ENCODE peak calls at places on chromosome 15, in nine cellular contexts. One of them, this sample, is unnamed. For H3K36me3, the result is how much of the 10 kb centered on the place peaks cover.

GRCh38 chr15:66459818-66460615 is 37.5 kb downstream of the SNAPC5 start:
- DNase-seq in fibroblast of lung: peak
- DNase-seq in Peyer's patch: no peak
- DNase-seq in WERI-Rb-1: no peak
- DNase-seq in adrenal gland: no peak
- DNase-seq in GM23338: no peak
- DNase-seq in neuronal stem cell: no peak
- DNase-seq in adipocyte: no peak
- DNase-seq in neural progenitor cell: no peak
- DNase-seq in this sample: no peak

GRCh38 chr15:74838746-74839525 is 4.0 kb downstream of the ULK3 start:
- DNase-seq in neuronal stem cell: no peak
- DNase-seq in fibroblast of lung: no peak
- DNase-seq in adrenal gland: no peak
- DNase-seq in WERI-Rb-1: no peak
- DNase-seq in adipocyte: no peak
- DNase-seq in GM23338: no peak
- DNase-seq in Peyer's patch: no peak
- DNase-seq in neural progenitor cell: no peak
- DNase-seq in this sample: peak

GRCh38 chr15:52124270-52124878 is 11.8 kb upstream of the BCL2L10 start:
- DNase-seq in fibroblast of lung: peak
- DNase-seq in adrenal gland: no peak
- DNase-seq in neuronal stem cell: no peak
- DNase-seq in adipocyte: peak
- DNase-seq in GM23338: no peak
- DNase-seq in Peyer's patch: peak
- DNase-seq in WERI-Rb-1: no peak
- DNase-seq in neural progenitor cell: no peak
- DNase-seq in this sample: no peak

GRCh38 chr15:40322531-40323238 is 807 bp upstream of the INAFM2 start:
- DNase-seq in neuronal stem cell: no peak
- DNase-seq in Peyer's patch: no peak
- DNase-seq in adrenal gland: no peak
- DNase-seq in neural progenitor cell: no peak
- DNase-seq in WERI-Rb-1: no peak
- DNase-seq in adipocyte: no peak
- DNase-seq in fibroblast of lung: no peak
- DNase-seq in GM23338: peak
- DNase-seq in this sample: peak

GRCh38 chr15:38707802-38708671 is 143.4 kb upstream of the RASGRP1 start:
- DNase-seq in adrenal gland: peak
- DNase-seq in adipocyte: peak
- DNase-seq in GM23338: peak
- DNase-seq in fibroblast of lung: peak
- DNase-seq in Peyer's patch: peak
- DNase-seq in neuronal stem cell: peak
- DNase-seq in neural progenitor cell: peak
- DNase-seq in WERI-Rb-1: peak
- DNase-seq in this sample: peak

GRCh38 chr15:82647835-82648256 is 683 bp upstream of the CPEB1 start:
- DNase-seq in adrenal gland: no peak
- DNase-seq in WERI-Rb-1: peak
- DNase-seq in fibroblast of lung: no peak
- DNase-seq in Peyer's patch: peak
- DNase-seq in neuronal stem cell: no peak
- DNase-seq in GM23338: peak
- DNase-seq in neural progenitor cell: peak
- DNase-seq in adipocyte: no peak
- DNase-seq in this sample: peak

GRCh38 chr15:87142096-87142495 is 1062.4 kb downstream of the AGBL1 start:
- DNase-seq in neuronal stem cell: no peak
- DNase-seq in GM23338: no peak
- DNase-seq in WERI-Rb-1: no peak
- DNase-seq in Peyer's patch: no peak
- DNase-seq in fibroblast of lung: peak
- DNase-seq in adrenal gland: no peak
- DNase-seq in adipocyte: no peak
- DNase-seq in neural progenitor cell: no peak
- DNase-seq in this sample: no peak

GRCh38 chr15:70033109-70033508 is 64.6 kb downstream of the TLE3 start:
- DNase-seq in Peyer's patch: peak
- DNase-seq in adrenal gland: no peak
- DNase-seq in WERI-Rb-1: no peak
- DNase-seq in adipocyte: no peak
- DNase-seq in neuronal stem cell: no peak
- DNase-seq in neural progenitor cell: no peak
- DNase-seq in fibroblast of lung: no peak
- DNase-seq in GM23338: no peak
- DNase-seq in this sample: no peak

GRCh38 chr15:65931221-65931620 is 61.9 kb downstream of the RAB11A start:
- DNase-seq in adrenal gland: no peak
- DNase-seq in Peyer's patch: no peak
- DNase-seq in neural progenitor cell: no peak
- DNase-seq in fibroblast of lung: no peak
- DNase-seq in WERI-Rb-1: no peak
- DNase-seq in neuronal stem cell: no peak
- DNase-seq in GM23338: no peak
- DNase-seq in adipocyte: no peak
- DNase-seq in this sample: no peak

GRCh38 chr15:59406446-59406845 is 31.5 kb upstream of the FAM81A start:
- DNase-seq in Peyer's patch: no peak
- DNase-seq in adrenal gland: no peak
- DNase-seq in neural progenitor cell: no peak
- DNase-seq in fibroblast of lung: no peak
- DNase-seq in adipocyte: no peak
- DNase-seq in neuronal stem cell: no peak
- DNase-seq in WERI-Rb-1: no peak
- DNase-seq in GM23338: no peak
- DNase-seq in this sample: no peak

GRCh38 chr15:80585544-80586018 is 109.5 kb upstream of the ABHD17C start:
- DNase-seq in adipocyte: no peak
- DNase-seq in adrenal gland: no peak
- DNase-seq in WERI-Rb-1: peak
- DNase-seq in GM23338: peak
- DNase-seq in neural progenitor cell: no peak
- DNase-seq in Peyer's patch: peak
- DNase-seq in fibroblast of lung: no peak
- DNase-seq in neuronal stem cell: no peak
- DNase-seq in this sample: peak

GRCh38 chr15:90159213-90159612 is 41.9 kb upstream of the SEMA4B start:
- DNase-seq in WERI-Rb-1: no peak
- DNase-seq in fibroblast of lung: no peak
- DNase-seq in Peyer's patch: no peak
- DNase-seq in adipocyte: no peak
- DNase-seq in adrenal gland: no peak
- DNase-seq in neural progenitor cell: peak
- DNase-seq in neuronal stem cell: no peak
- DNase-seq in GM23338: no peak
- DNase-seq in this sample: no peak

GRCh38 chr15:46938169-46938568 is 779.1 kb upstream of the SEMA6D start:
- DNase-seq in GM23338: no peak
- DNase-seq in adipocyte: no peak
- DNase-seq in WERI-Rb-1: no peak
- DNase-seq in fibroblast of lung: no peak
- DNase-seq in Peyer's patch: no peak
- DNase-seq in neural progenitor cell: no peak
- DNase-seq in neuronal stem cell: no peak
- DNase-seq in adrenal gland: no peak
- DNase-seq in this sample: no peak

GRCh38 chr15:80873568-80873967 is 94.4 kb downstream of the CEMIP start:
- DNase-seq in WERI-Rb-1: no peak
- DNase-seq in fibroblast of lung: no peak
- DNase-seq in adipocyte: no peak
- DNase-seq in GM23338: no peak
- DNase-seq in neuronal stem cell: no peak
- DNase-seq in neural progenitor cell: no peak
- DNase-seq in adrenal gland: no peak
- DNase-seq in Peyer's patch: no peak
- DNase-seq in this sample: no peak

GRCh38 chr15:45855907-45856579 is 221.2 kb downstream of the SQOR start:
- DNase-seq in neuronal stem cell: no peak
- DNase-seq in WERI-Rb-1: no peak
- DNase-seq in fibroblast of lung: peak
- DNase-seq in neural progenitor cell: no peak
- DNase-seq in adipocyte: no peak
- DNase-seq in Peyer's patch: no peak
- DNase-seq in adrenal gland: no peak
- DNase-seq in GM23338: no peak
- DNase-seq in this sample: no peak

GRCh38 chr15:57422113-57422754 is 45.9 kb downstream of the CGNL1 start:
- DNase-seq in neural progenitor cell: no peak
- DNase-seq in Peyer's patch: no peak
- DNase-seq in neuronal stem cell: no peak
- DNase-seq in fibroblast of lung: no peak
- DNase-seq in WERI-Rb-1: no peak
- DNase-seq in GM23338: no peak
- DNase-seq in adipocyte: no peak
- DNase-seq in adrenal gland: no peak
- DNase-seq in this sample: no peak

GRCh38 chr15:63633312-63633711 is 36.1 kb downstream of the FBXL22 start:
- DNase-seq in adipocyte: no peak
- DNase-seq in neural progenitor cell: no peak
- DNase-seq in WERI-Rb-1: no peak
- DNase-seq in GM23338: no peak
- DNase-seq in neuronal stem cell: no peak
- DNase-seq in adrenal gland: no peak
- DNase-seq in fibroblast of lung: no peak
- DNase-seq in Peyer's patch: no peak
- DNase-seq in this sample: no peak
- H3K36me3 ChIP-seq in adipocyte: half or more
- H3K36me3 ChIP-seq in neural progenitor cell: under half
- H3K36me3 ChIP-seq in WERI-Rb-1: half or more
- H3K36me3 ChIP-seq in GM23338: under half
- H3K36me3 ChIP-seq in neuronal stem cell: half or more
- H3K36me3 ChIP-seq in adrenal gland: under half
- H3K36me3 ChIP-seq in fibroblast of lung: under half
- H3K36me3 ChIP-seq in Peyer's patch: half or more
- H3K36me3 ChIP-seq in this sample: under half

GRCh38 chr15:25372298-25372697 is 66.5 kb downstream of the UBE3A start:
- DNase-seq in Peyer's patch: no peak
- DNase-seq in WERI-Rb-1: no peak
- DNase-seq in fibroblast of lung: peak
- DNase-seq in adrenal gland: no peak
- DNase-seq in neural progenitor cell: no peak
- DNase-seq in neuronal stem cell: no peak
- DNase-seq in GM23338: no peak
- DNase-seq in adipocyte: peak
- DNase-seq in this sample: no peak
- H3K36me3 ChIP-seq in Peyer's patch: under half
- H3K36me3 ChIP-seq in WERI-Rb-1: under half
- H3K36me3 ChIP-seq in fibroblast of lung: under half
- H3K36me3 ChIP-seq in adrenal gland: under half
- H3K36me3 ChIP-seq in neural progenitor cell: under half
- H3K36me3 ChIP-seq in neuronal stem cell: half or more
- H3K36me3 ChIP-seq in GM23338: under half
- H3K36me3 ChIP-seq in adipocyte: under half
- H3K36me3 ChIP-seq in this sample: under half

GRCh38 chr15:50627351-50628055 is 59.1 kb downstream of the TRPM7 start:
- DNase-seq in adipocyte: peak
- DNase-seq in Peyer's patch: no peak
- DNase-seq in WERI-Rb-1: no peak
- DNase-seq in fibroblast of lung: peak
- DNase-seq in adrenal gland: no peak
- DNase-seq in GM23338: no peak
- DNase-seq in neural progenitor cell: no peak
- DNase-seq in neuronal stem cell: no peak
- DNase-seq in this sample: no peak
- H3K36me3 ChIP-seq in adipocyte: half or more
- H3K36me3 ChIP-seq in Peyer's patch: half or more
- H3K36me3 ChIP-seq in WERI-Rb-1: half or more
- H3K36me3 ChIP-seq in fibroblast of lung: under half
- H3K36me3 ChIP-seq in adrenal gland: under half
- H3K36me3 ChIP-seq in GM23338: under half
- H3K36me3 ChIP-seq in neural progenitor cell: under half
- H3K36me3 ChIP-seq in neuronal stem cell: half or more
- H3K36me3 ChIP-seq in this sample: under half

GRCh38 chr15:63595066-63595465 is 2.1 kb upstream of the FBXL22 start:
- DNase-seq in neural progenitor cell: no peak
- DNase-seq in WERI-Rb-1: no peak
- DNase-seq in fibroblast of lung: no peak
- DNase-seq in neuronal stem cell: no peak
- DNase-seq in GM23338: peak
- DNase-seq in Peyer's patch: no peak
- DNase-seq in adipocyte: no peak
- DNase-seq in adrenal gland: no peak
- DNase-seq in this sample: no peak
- H3K36me3 ChIP-seq in neural progenitor cell: under half
- H3K36me3 ChIP-seq in WERI-Rb-1: under half
- H3K36me3 ChIP-seq in fibroblast of lung: under half
- H3K36me3 ChIP-seq in neuronal stem cell: half or more
- H3K36me3 ChIP-seq in GM23338: under half
- H3K36me3 ChIP-seq in Peyer's patch: under half
- H3K36me3 ChIP-seq in adipocyte: under half
- H3K36me3 ChIP-seq in adrenal gland: under half
- H3K36me3 ChIP-seq in this sample: under half

GRCh38 chr15:50916395-50916794 is 7.9 kb downstream of the AP4E1 start:
- DNase-seq in adrenal gland: no peak
- DNase-seq in GM23338: no peak
- DNase-seq in neuronal stem cell: no peak
- DNase-seq in fibroblast of lung: no peak
- DNase-seq in Peyer's patch: no peak
- DNase-seq in adipocyte: no peak
- DNase-seq in WERI-Rb-1: no peak
- DNase-seq in neural progenitor cell: no peak
- DNase-seq in this sample: no peak
- H3K36me3 ChIP-seq in adrenal gland: under half
- H3K36me3 ChIP-seq in GM23338: under half
- H3K36me3 ChIP-seq in neuronal stem cell: half or more
- H3K36me3 ChIP-seq in fibroblast of lung: under half
- H3K36me3 ChIP-seq in Peyer's patch: under half
- H3K36me3 ChIP-seq in adipocyte: half or more
- H3K36me3 ChIP-seq in WERI-Rb-1: under half
- H3K36me3 ChIP-seq in neural progenitor cell: under half
- H3K36me3 ChIP-seq in this sample: under half

DNA sequence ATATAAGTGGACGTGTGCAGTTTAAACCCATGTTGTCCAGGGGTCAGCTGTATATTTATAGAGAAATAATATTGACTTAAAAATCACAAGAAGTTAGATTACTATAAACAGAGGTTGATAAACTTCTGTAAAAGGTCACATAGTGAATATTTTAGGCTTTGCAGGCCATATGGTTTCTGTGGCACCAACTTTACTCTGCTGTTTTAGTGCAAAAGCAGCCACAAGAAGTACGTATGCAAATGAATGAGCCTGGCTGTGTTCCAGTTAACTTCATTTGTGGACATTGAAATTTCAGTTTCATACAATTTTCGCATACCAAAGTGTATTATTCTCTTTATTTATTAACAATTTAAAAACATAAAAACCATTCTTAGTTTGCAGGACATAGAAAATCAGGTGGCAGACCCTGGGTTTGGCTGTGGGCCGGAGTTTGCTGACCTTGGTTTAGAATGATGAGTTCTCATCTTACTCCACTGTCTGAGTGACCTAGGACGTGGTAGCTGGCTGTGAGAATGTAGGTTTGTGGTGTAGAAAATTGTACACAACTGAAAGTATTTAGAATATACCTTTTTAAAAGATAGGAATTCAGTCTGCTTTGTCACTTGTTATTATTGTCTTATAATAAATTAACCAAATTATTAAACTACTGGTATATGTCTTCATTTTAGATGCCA is 16.3 kb downstream of the FAN1 start:
- DNase-seq in neuronal stem cell: no peak
- DNase-seq in Peyer's patch: no peak
- DNase-seq in neural progenitor cell: no peak
- DNase-seq in adrenal gland: no peak
- DNase-seq in adipocyte: no peak
- DNase-seq in WERI-Rb-1: no peak
- DNase-seq in GM23338: no peak
- DNase-seq in fibroblast of lung: no peak
- DNase-seq in this sample: no peak
- H3K36me3 ChIP-seq in neuronal stem cell: half or more
- H3K36me3 ChIP-seq in Peyer's patch: half or more
- H3K36me3 ChIP-seq in neural progenitor cell: under half
- H3K36me3 ChIP-seq in adrenal gland: under half
- H3K36me3 ChIP-seq in adipocyte: half or more
- H3K36me3 ChIP-seq in WERI-Rb-1: half or more
- H3K36me3 ChIP-seq in GM23338: under half
- H3K36me3 ChIP-seq in fibroblast of lung: under half
- H3K36me3 ChIP-seq in this sample: under half

This sample was measured in H7.